ENCODE peak calls at places on chromosomes 16 and 17, in four cellular contexts. One of them, this sample, is unnamed.

GRCh38 chr17:34613064-34614019 is 34.0 kb downstream of the TMEM132E start:
- DNase-seq in pancreas: no peak
- DNase-seq in fibroblast of pulmonary artery: no peak
- DNase-seq in colonic mucosa: no peak
- DNase-seq in this sample: no peak

GRCh38 chr17:66348605-66349165 is 46.3 kb downstream of the PRKCA start:
- DNase-seq in pancreas: peak
- DNase-seq in fibroblast of pulmonary artery: peak
- DNase-seq in colonic mucosa: peak
- DNase-seq in this sample: no peak

GRCh38 chr17:78697846-78698343 is 84.2 kb downstream of the CYTH1 start:
- DNase-seq in pancreas: no peak
- DNase-seq in fibroblast of pulmonary artery: no peak
- DNase-seq in colonic mucosa: no peak
- DNase-seq in this sample: no peak

GRCh38 chr16:81366316-81366932 is 51.7 kb downstream of the GAN start:
- DNase-seq in pancreas: no peak
- DNase-seq in fibroblast of pulmonary artery: peak
- DNase-seq in colonic mucosa: no peak
- DNase-seq in this sample: peak

GRCh38 chr17:64689106-64689505 is 27.0 kb upstream of the SMURF2 start:
- DNase-seq in pancreas: no peak
- DNase-seq in fibroblast of pulmonary artery: no peak
- DNase-seq in colonic mucosa: no peak
- DNase-seq in this sample: no peak

GRCh38 chr16:89962754-89963498 is 14.4 kb downstream of the DEF8 start:
- DNase-seq in pancreas: no peak
- DNase-seq in fibroblast of pulmonary artery: no peak
- DNase-seq in colonic mucosa: no peak
- DNase-seq in this sample: no peak

GRCh38 chr17:65914784-65915342 is 277.1 kb downstream of the CEP112 start:
- DNase-seq in pancreas: no peak
- DNase-seq in fibroblast of pulmonary artery: peak
- DNase-seq in colonic mucosa: no peak
- DNase-seq in this sample: no peak

GRCh38 chr16:86345521-86345920 is 164.8 kb upstream of the FOXF1 start:
- DNase-seq in pancreas: no peak
- DNase-seq in fibroblast of pulmonary artery: no peak
- DNase-seq in colonic mucosa: no peak
- DNase-seq in this sample: no peak

GRCh38 chr17:22692066-22692800 is 999.9 kb downstream of the KCNJ18 start:
- DNase-seq in pancreas: no peak
- DNase-seq in fibroblast of pulmonary artery: no peak
- DNase-seq in colonic mucosa: no peak
- DNase-seq in this sample: no peak

GRCh38 chr17:22692801-22693171 is 1000.5 kb downstream of the KCNJ18 start:
- DNase-seq in pancreas: no peak
- DNase-seq in fibroblast of pulmonary artery: no peak
- DNase-seq in colonic mucosa: no peak
- DNase-seq in this sample: no peak

GRCh38 chr17:22694362-22695227 is 1002.3 kb downstream of the KCNJ18 start:
- DNase-seq in pancreas: no peak
- DNase-seq in fibroblast of pulmonary artery: no peak
- DNase-seq in colonic mucosa: no peak
- DNase-seq in this sample: peak

GRCh38 chr17:22695228-22695619 is 1002.9 kb downstream of the KCNJ18 start:
- DNase-seq in pancreas: no peak
- DNase-seq in fibroblast of pulmonary artery: no peak
- DNase-seq in colonic mucosa: no peak
- DNase-seq in this sample: no peak
- TF ChIP-seq CTCF in pancreas: no peak
- TF ChIP-seq CTCF in fibroblast of pulmonary artery: no peak
- TF ChIP-seq CTCF in colonic mucosa: no peak
- TF ChIP-seq CTCF in this sample: peak

GRCh38 chr16:55408656-55409055 is 70.3 kb upstream of the MMP2 start:
- DNase-seq in pancreas: no peak
- DNase-seq in fibroblast of pulmonary artery: no peak
- DNase-seq in colonic mucosa: no peak
- DNase-seq in this sample: no peak
- H3K4me3 ChIP-seq in pancreas: no peak
- H3K4me3 ChIP-seq in fibroblast of pulmonary artery: no peak
- H3K4me3 ChIP-seq in colonic mucosa: no peak
- H3K4me3 ChIP-seq in this sample: no peak

GRCh38 chr17:20207295-20207985 is 198.3 kb downstream of the SPECC1 start:
- DNase-seq in pancreas: no peak
- DNase-seq in fibroblast of pulmonary artery: no peak
- DNase-seq in colonic mucosa: no peak
- DNase-seq in this sample: no peak
- TF ChIP-seq CTCF in pancreas: no peak
- TF ChIP-seq CTCF in fibroblast of pulmonary artery: no peak
- TF ChIP-seq CTCF in colonic mucosa: no peak
- TF ChIP-seq CTCF in this sample: no peak

GRCh38 chr17:57876023-57876865 is 26.4 kb upstream of the MRPS23 start:
- DNase-seq in pancreas: no peak
- DNase-seq in fibroblast of pulmonary artery: no peak
- DNase-seq in colonic mucosa: no peak
- DNase-seq in this sample: no peak
- H3K4me3 ChIP-seq in pancreas: no peak
- H3K4me3 ChIP-seq in fibroblast of pulmonary artery: no peak
- H3K4me3 ChIP-seq in colonic mucosa: no peak
- H3K4me3 ChIP-seq in this sample: no peak

GRCh38 chr17:75205037-75205792 is at the start of gene NUP85:
- DNase-seq in pancreas: peak
- DNase-seq in fibroblast of pulmonary artery: peak
- DNase-seq in colonic mucosa: peak
- DNase-seq in this sample: peak
- TF ChIP-seq CTCF in pancreas: no peak
- TF ChIP-seq CTCF in fibroblast of pulmonary artery: no peak
- TF ChIP-seq CTCF in colonic mucosa: no peak
- TF ChIP-seq CTCF in this sample: no peak

GRCh38 chr16:11256657-11257130 is 690 bp upstream of the SOCS1 start:
- DNase-seq in pancreas: peak
- DNase-seq in fibroblast of pulmonary artery: peak
- DNase-seq in colonic mucosa: peak
- DNase-seq in this sample: no peak

GRCh38 chr16:11257131-11257938 is 1.3 kb upstream of the SOCS1 start:
- DNase-seq in pancreas: peak
- DNase-seq in fibroblast of pulmonary artery: peak
- DNase-seq in colonic mucosa: peak
- DNase-seq in this sample: peak

GRCh38 chr16:11253995-11254912 is 1.8 kb downstream of the SOCS1 start:
- DNase-seq in pancreas: no peak
- DNase-seq in fibroblast of pulmonary artery: no peak
- DNase-seq in colonic mucosa: no peak
- DNase-seq in this sample: no peak

GRCh38 chr16:11254913-11255736 is 879 bp downstream of the SOCS1 start:
- DNase-seq in pancreas: peak
- DNase-seq in fibroblast of pulmonary artery: peak
- DNase-seq in colonic mucosa: peak
- DNase-seq in this sample: no peak

GRCh38 chr16:11255737-11256656 is at the start of gene SOCS1:
- DNase-seq in pancreas: peak
- DNase-seq in fibroblast of pulmonary artery: peak
- DNase-seq in colonic mucosa: peak
- DNase-seq in this sample: peak
- H3K4me3 ChIP-seq in pancreas: peak
- H3K4me3 ChIP-seq in fibroblast of pulmonary artery: peak
- H3K4me3 ChIP-seq in colonic mucosa: peak
- H3K4me3 ChIP-seq in this sample: peak